ENCODE peak calls at places on chromosomes 4 and X, in seven cellular contexts. Q is fibroblast of lung, O is GM23248, X is HCT116, J is endodermal cell, S is neuronal stem cell, Z is astrocyte. R is an unnamed sample.

GRCh38 chr4:7004331-7004730 is 38.8 kb upstream of the TADA2B start:
- DNase-seq in O (no peak), J (no peak), X (no peak), Q (no peak), S (no peak), Z (peak; percentile 66), R (no peak)

GRCh38 chr4:86223472-86223871 is 136.4 kb downstream of the MAPK10 start:
- DNase-seq in Z (peak; percentile 19), S (no peak), Q (peak; percentile 53), X (peak; percentile 66), J (peak; percentile 90), O (peak; percentile 67), R (no peak)

GRCh38 chr4:165464813-165465381 is 86.1 kb downstream of the CPE start:
- DNase-seq in J (no peak), O (peak; percentile 72), Q (peak; percentile 73), Z (peak; percentile 30), S (peak; percentile 20), X (no peak), R (no peak)

GRCh38 chr4:152956650-152957436 is 20.7 kb downstream of the FHDC1 start:
- DNase-seq in X (no peak), J (peak; percentile 75), O (no peak), Z (peak; percentile 59), Q (peak; percentile 65), S (no peak), R (peak; percentile 79)

GRCh38 chr4:83535520-83535944 is 376 bp upstream of the GPAT3 start:
- DNase-seq in S (peak; percentile 21), X (peak; percentile 66), J (peak; percentile 82), Q (peak; percentile 75), Z (peak; percentile 71), O (peak; percentile 76), R (peak; percentile 82)

GRCh38 chrX:94454159-94454558 is 780.2 kb downstream of the FAM133A start:
- DNase-seq in S (no peak), Q (no peak), O (no peak), J (no peak), X (no peak), Z (no peak), R (no peak)

GRCh38 chr4:120809518-120809917 is 113.0 kb downstream of the PRDM5 start:
- DNase-seq in S (no peak), J (no peak), X (no peak), Z (no peak), Q (peak; percentile 4), O (no peak), R (no peak)

GRCh38 chrX:111133389-111133788 is 37.4 kb downstream of the PAK3 start:
- DNase-seq in S (no peak), X (no peak), J (no peak), O (no peak), Z (no peak), Q (no peak), R (no peak)

GRCh38 chr4:103415801-103416200 is 217.7 kb upstream of the CENPE start:
- DNase-seq in J (no peak), O (no peak), S (no peak), Z (no peak), Q (no peak), X (no peak), R (no peak)

GRCh38 chr4:151573945-151574344 is 165.0 kb downstream of the FHIP1A start:
- DNase-seq in J (no peak), X (no peak), O (peak; percentile 28), Z (no peak), Q (no peak), S (no peak), R (peak; percentile 89)

GRCh38 chr4:137129471-137130244 is 402.6 kb downstream of the PCDH18 start:
- DNase-seq in S (no peak), Q (peak; percentile 80), Z (peak; percentile 35), X (no peak), O (peak; percentile 21), J (no peak), R (no peak)

GRCh38 chrX:68072016-68072415 is 361.3 kb downstream of the OPHN1 start:
- DNase-seq in O (no peak), X (no peak), S (no peak), J (no peak), Q (peak; percentile 17), Z (no peak), R (no peak)

GRCh38 chrX:17542123-17542522 is 167.1 kb downstream of the NHS start:
- DNase-seq in Q (no peak), J (no peak), X (no peak), S (no peak), Z (no peak), O (no peak), R (no peak)

GRCh38 chr4:154779362-154779947 is 1.6 kb upstream of the RBM46 start:
- DNase-seq in Z (peak; percentile 17), Q (peak; percentile 65), S (peak; percentile 0), J (no peak), O (peak; percentile 68), X (peak; percentile 35), R (no peak)

GRCh38 chrX:70436380-70436779 is 8.3 kb upstream of the DLG3 start:
- DNase-seq in O (peak; percentile 27), S (no peak), J (peak; percentile 84), Z (no peak), Q (no peak), X (no peak), R (no peak)

GRCh38 chr4:90357117-90357710 is 230.0 kb downstream of the CCSER1 start:
- DNase-seq in J (no peak), Z (peak; percentile 69), X (peak; percentile 74), Q (peak; percentile 89), O (peak; percentile 67), S (peak; percentile 42), R (no peak)

GRCh38 chrX:114344756-114345155 is 239.1 kb upstream of the HTR2C start:
- DNase-seq in O (peak; percentile 61), J (no peak), Z (peak; percentile 7), S (peak; percentile 17), X (peak; percentile 26), Q (peak; percentile 50), R (no peak)

GRCh38 chrX:139691493-139691842 is 16.5 kb downstream of the MCF2 start:
- DNase-seq in S (no peak), X (no peak), Z (no peak), O (peak; percentile 37), J (no peak), Q (no peak), R (no peak)

GRCh38 chr4:72295966-72296557 is 264.3 kb downstream of the NPFFR2 start:
- DNase-seq in Z (peak; percentile 39), S (peak; percentile 21), J (no peak), X (peak; percentile 15), Q (peak; percentile 74), O (peak; percentile 78), R (no peak)

GRCh38 chr4:108893474-108893873 is 130.6 kb upstream of the ETNPPL start:
- DNase-seq in S (no peak), X (no peak), Z (no peak), O (no peak), J (no peak), Q (no peak), R (no peak)

GRCh38 chr4:25896782-25897539 is 17.1 kb upstream of the SMIM20 start:
- DNase-seq in X (no peak), S (no peak), Q (no peak), O (no peak), Z (no peak), J (no peak), R (no peak)

DNA sequence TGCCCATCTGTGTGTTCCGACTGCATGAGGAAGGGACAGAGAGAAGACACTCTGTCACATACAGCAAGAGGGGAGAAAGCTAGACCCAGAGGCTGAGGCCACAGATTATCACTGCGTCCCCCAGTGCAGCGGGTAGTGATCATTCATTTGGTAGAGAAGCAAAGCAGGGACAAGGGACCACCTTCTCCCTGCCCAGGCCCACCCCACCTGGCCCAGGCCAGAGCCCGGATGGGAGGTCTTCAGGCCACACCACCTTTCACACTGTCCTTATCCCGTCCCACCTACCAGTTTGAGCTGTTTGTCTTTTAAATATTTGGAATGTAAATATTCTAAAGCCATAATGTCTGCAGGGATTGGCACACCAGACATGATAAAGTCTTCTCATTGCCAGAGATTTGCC is 10.6 kb downstream of the TNIP2 start:
- DNase-seq in J (no peak), X (no peak), O (no peak), Q (no peak), Z (no peak), S (no peak), R (no peak)
- H3K9ac ChIP-seq in J (no peak overlapping the region), X (no peak overlapping the region), O (peak overlapping the region; percentile 29), Q (no peak overlapping the region), Z (peak overlapping the region; percentile 56), S (no peak overlapping the region), R (no peak overlapping the region)

GRCh38 chr4:48247142-48247877 is 22.3 kb downstream of the TEC start:
- DNase-seq in O (peak; percentile 37), Z (peak; percentile 54), X (no peak), J (no peak), Q (peak; percentile 67), S (no peak), R (no peak)
- H3K9ac ChIP-seq in O (no peak overlapping the region), Z (no peak overlapping the region), X (no peak overlapping the region), J (no peak overlapping the region), Q (no peak overlapping the region), S (no peak overlapping the region), R (no peak overlapping the region)

DNA sequence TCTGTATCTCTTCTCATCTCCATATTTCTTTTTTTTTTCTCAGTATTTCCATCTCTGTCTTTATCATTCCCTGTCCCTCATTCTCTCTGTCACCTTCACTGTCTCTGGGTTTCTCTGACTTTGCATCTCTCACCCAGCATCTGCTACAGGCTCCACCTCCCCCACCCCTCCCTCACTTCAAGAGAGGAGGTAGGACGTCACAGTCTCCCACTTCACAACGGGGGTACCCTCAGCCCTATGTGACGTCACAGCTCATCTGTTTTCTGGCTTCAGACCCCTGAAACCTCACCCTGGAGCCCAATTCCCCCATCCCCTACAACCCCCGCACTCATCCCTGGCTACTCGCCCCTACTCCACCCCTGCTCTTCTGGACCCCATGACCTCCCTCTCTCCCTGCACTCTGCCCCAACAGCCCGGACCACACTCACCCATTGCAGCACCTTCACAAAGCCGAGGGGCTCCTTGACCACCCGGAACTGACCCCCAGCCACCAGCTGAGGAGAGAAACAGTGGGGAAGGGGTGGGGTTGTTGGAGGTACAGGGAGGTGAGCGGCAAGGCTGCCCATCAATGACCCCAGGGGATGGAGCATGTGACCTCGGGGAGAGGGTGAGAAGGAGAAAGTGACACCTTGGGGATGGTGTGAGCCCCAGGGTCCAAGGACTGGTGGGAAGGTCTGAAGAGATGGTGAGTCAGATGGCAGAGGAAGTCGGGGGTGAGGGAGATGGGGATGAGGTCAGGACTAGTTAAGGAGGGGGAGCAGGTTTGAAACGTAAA is 1.3 kb downstream of the SYP start:
- DNase-seq in Z (no peak), J (no peak), O (no peak), Q (no peak), S (no peak), X (no peak), R (no peak)
- H3K9ac ChIP-seq in Z (no peak overlapping the region), J (no peak overlapping the region), O (no peak overlapping the region), Q (no peak overlapping the region), S (no peak overlapping the region), X (no peak overlapping the region), R (no peak overlapping the region)

DNA sequence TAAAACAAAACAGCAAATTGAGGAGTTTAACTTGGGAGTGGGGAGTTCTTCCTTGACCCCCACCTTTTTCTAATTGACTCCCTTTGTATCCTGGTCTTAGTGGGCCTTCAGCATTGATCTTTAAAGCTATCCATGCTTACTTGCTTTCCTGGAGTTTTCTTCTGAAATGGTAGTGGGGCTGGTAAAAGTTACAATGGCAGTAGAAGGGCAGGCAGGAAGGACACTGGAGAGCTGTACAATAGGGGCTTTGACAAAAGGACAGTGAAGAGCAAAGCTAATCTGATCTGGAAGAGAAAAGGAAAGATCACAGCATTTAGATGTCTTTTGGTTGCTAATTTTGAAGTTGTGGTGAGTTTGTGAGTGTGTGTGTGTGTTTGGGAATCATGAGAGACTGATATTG is 111.5 kb downstream of the MID1 start:
- DNase-seq in O (no peak), Z (no peak), Q (no peak), J (no peak), S (no peak), X (no peak), R (no peak)
- H3K9ac ChIP-seq in O (no peak overlapping the region), Z (no peak overlapping the region), Q (no peak overlapping the region), J (no peak overlapping the region), S (no peak overlapping the region), X (no peak overlapping the region), R (no peak overlapping the region)